ENCODE peak calls at places on chromosomes 11 and 22, in eight cellular contexts. K is prostate gland, Q is kidney, R is mesenchymal stem cell, J is GM23248, X is ovary, Z is heart right ventricle, E is cardiac muscle cell. C is an unnamed sample. For H3K4me1, the result is how much of the 10 kb centered on the place peaks cover.

GRCh38 chr11:122724520-122724919 is 69.0 kb downstream of the UBASH3B start:
- DNase-seq in K (no peak), Q (no peak), R (peak), J (peak), X (no peak), Z (no peak), E (peak), C (no peak)

GRCh38 chr11:35418847-35419712 is at the start of gene SLC1A2:
- DNase-seq in K (no peak), Q (no peak), R (peak), J (peak), X (no peak), Z (peak), E (peak), C (peak)

GRCh38 chr11:19018901-19019300 is 41.6 kb downstream of the MRGPRX2 start:
- DNase-seq in K (no peak), Q (no peak), R (no peak), J (no peak), X (no peak), Z (no peak), E (no peak), C (peak)

GRCh38 chr11:123518496-123519054 is 88.5 kb downstream of the GRAMD1B start:
- DNase-seq in K (no peak), Q (no peak), R (no peak), J (peak), X (no peak), Z (no peak), E (no peak), C (no peak)

GRCh38 chr11:19200410-19201201 is 1.2 kb downstream of the CSRP3 start:
- DNase-seq in K (no peak), Q (no peak), R (no peak), J (peak), X (no peak), Z (no peak), E (peak), C (no peak)

GRCh38 chr22:42635531-42635930 is 4.9 kb downstream of the ATP5MGL start:
- DNase-seq in K (no peak), Q (no peak), R (peak), J (peak), X (no peak), Z (peak), E (peak), C (no peak)

GRCh38 chr11:766106-766940 is 11.0 kb downstream of the GATD1 start:
- DNase-seq in K (no peak), Q (no peak), R (no peak), J (no peak), X (no peak), Z (no peak), E (no peak), C (no peak)

GRCh38 chr11:47466701-47467250 is 17.8 kb upstream of the RAPSN start:
- DNase-seq in K (no peak), Q (peak), R (no peak), J (peak), X (peak), Z (peak), E (peak), C (no peak)

GRCh38 chr11:20353829-20354434 is 9.6 kb upstream of the HTATIP2 start:
- DNase-seq in K (no peak), Q (no peak), R (peak), J (peak), X (no peak), Z (peak), E (peak), C (no peak)

GRCh38 chr11:3050386-3051325 is 6.6 kb downstream of the CARS1 start:
- DNase-seq in K (no peak), Q (peak), R (no peak), J (no peak), X (no peak), Z (no peak), E (no peak), C (no peak)

GRCh38 chr22:32655068-32655467 is 146.4 kb upstream of the TIMP3 start:
- DNase-seq in K (no peak), Q (no peak), R (no peak), J (no peak), X (no peak), Z (no peak), E (no peak), C (no peak)

GRCh38 chr11:17734418-17734911 is at the start of gene KCNC1:
- DNase-seq in K (no peak), Q (peak), R (peak), J (peak), X (peak), Z (no peak), E (peak), C (peak)

GRCh38 chr11:9039194-9039593 is 35.4 kb upstream of the NRIP3 start:
- DNase-seq in K (no peak), Q (no peak), R (peak), J (peak), X (no peak), Z (no peak), E (peak), C (no peak)

GRCh38 chr11:2402890-2403645 is 2.5 kb downstream of the TSSC4 start:
- DNase-seq in K (no peak), Q (no peak), R (no peak), J (no peak), X (peak), Z (no peak), E (no peak), C (no peak)

GRCh38 chr11:16512163-16512562 is 155.8 kb upstream of the SOX6 start:
- DNase-seq in K (no peak), Q (no peak), R (peak), J (no peak), X (no peak), Z (no peak), E (no peak), C (no peak)

GRCh38 chr11:35146074-35146521 is 7.1 kb downstream of the CD44 start:
- DNase-seq in K (no peak), Q (no peak), R (peak), J (peak), X (no peak), Z (no peak), E (no peak), C (no peak)

GRCh38 chr11:48307760-48308386 is 1.9 kb downstream of the OR4S1 start:
- DNase-seq in K (peak), Q (no peak), R (peak), J (peak), X (no peak), Z (peak), E (peak), C (peak)

GRCh38 chr11:77396911-77397310 is 77.0 kb downstream of the PAK1 start:
- DNase-seq in K (no peak), Q (no peak), R (no peak), J (no peak), X (no peak), Z (no peak), E (peak), C (no peak)

GRCh38 chr11:45180158-45180887 is 33.9 kb downstream of the PRDM11 start:
- DNase-seq in K (peak), Q (peak), R (peak), J (peak), X (peak), Z (no peak), E (peak), C (peak)

GRCh38 chr22:48151641-48152040 is 1389.2 kb downstream of the TBC1D22A start:
- DNase-seq in K (no peak), Q (no peak), R (no peak), J (no peak), X (no peak), Z (no peak), E (no peak), C (no peak)

GRCh38 chr11:102111011-102111786 is 952 bp downstream of the YAP1 start:
- DNase-seq in K (peak), Q (peak), R (peak), J (peak), X (peak), Z (peak), E (peak), C (peak)

GRCh38 chr11:50188040-50188439 is 155.4 kb downstream of the OR4C45 start:
- DNase-seq in K (no peak), Q (no peak), R (no peak), J (no peak), X (no peak), Z (no peak), E (no peak), C (no peak)

GRCh38 chr22:40203568-40203967 is 25.8 kb downstream of the TNRC6B start:
- DNase-seq in K (no peak), Q (no peak), R (no peak), J (peak), X (no peak), Z (no peak), E (no peak), C (no peak)

GRCh38 chr11:35618497-35619029 is 303 bp downstream of the FJX1 start:
- DNase-seq in K (no peak), Q (no peak), R (peak), J (peak), X (no peak), Z (peak), E (peak), C (peak)

GRCh38 chr11:68825603-68826002 is 16.1 kb downstream of the CPT1A start:
- DNase-seq in K (no peak), Q (peak), R (no peak), J (no peak), X (no peak), Z (no peak), E (no peak), C (no peak)

GRCh38 chr11:107247189-107247588 is 210.4 kb downstream of the CWF19L2 start:
- DNase-seq in K (no peak), Q (no peak), R (no peak), J (no peak), X (no peak), Z (no peak), E (no peak), C (no peak)
- H3K4me1 ChIP-seq in K (under half), Q (under half), R (under half), J (under half), X (under half), Z (under half), E (under half), C (under half)

DNA sequence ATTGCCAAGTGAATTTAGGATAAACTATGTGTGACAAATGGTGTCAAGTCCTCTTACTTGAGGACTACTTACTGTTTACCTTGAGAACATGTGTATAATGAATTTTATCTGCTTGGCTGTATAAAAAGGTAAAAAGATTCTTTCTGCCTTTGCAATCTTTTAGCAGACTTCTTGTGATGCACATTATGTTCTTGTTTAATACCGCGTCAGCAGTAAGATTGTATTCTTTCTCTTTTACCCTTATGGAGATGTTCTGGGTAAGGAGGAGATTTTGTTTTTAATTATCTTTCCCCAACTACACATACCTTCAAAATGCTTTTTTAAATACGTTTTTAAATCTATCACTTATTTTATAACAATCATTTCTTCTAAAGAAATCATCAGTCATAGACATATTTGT is 1166.4 kb upstream of the CNTN5 start:
- DNase-seq in K (no peak), Q (no peak), R (no peak), J (no peak), X (no peak), Z (no peak), E (no peak), C (no peak)
- H3K4me1 ChIP-seq in K (under half), Q (under half), R (under half), J (under half), X (under half), Z (under half), E (under half), C (under half)

DNA sequence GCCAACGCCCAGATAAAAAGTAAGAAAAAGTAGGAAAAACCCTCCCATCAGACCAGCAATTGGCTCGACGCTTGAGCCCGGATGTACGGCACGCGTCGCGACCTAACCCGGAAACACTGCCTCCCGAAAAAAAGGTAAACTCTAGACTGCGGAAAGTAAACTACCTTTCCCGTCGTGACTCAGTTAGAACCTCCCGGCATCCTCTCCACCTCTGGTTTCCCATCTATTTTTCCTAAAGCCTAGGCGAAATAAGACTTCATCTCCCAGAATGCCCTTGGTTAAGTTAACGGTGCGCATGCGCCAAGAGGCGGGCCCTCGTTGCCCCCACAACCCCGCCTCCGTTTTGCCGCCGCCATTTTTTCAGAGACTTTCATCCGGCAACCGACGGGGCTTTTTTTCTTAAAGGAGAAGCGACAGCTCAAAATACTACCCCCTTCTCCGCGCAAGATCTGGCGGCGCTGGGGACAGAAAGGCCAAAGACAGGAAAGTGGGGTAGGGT is 678 bp upstream of the ZFP91 start:
- DNase-seq in K (peak), Q (peak), R (peak), J (peak), X (peak), Z (peak), E (peak), C (peak)
- H3K4me1 ChIP-seq in K (under half), Q (under half), R (under half), J (under half), X (under half), Z (under half), E (under half), C (under half)

DNA sequence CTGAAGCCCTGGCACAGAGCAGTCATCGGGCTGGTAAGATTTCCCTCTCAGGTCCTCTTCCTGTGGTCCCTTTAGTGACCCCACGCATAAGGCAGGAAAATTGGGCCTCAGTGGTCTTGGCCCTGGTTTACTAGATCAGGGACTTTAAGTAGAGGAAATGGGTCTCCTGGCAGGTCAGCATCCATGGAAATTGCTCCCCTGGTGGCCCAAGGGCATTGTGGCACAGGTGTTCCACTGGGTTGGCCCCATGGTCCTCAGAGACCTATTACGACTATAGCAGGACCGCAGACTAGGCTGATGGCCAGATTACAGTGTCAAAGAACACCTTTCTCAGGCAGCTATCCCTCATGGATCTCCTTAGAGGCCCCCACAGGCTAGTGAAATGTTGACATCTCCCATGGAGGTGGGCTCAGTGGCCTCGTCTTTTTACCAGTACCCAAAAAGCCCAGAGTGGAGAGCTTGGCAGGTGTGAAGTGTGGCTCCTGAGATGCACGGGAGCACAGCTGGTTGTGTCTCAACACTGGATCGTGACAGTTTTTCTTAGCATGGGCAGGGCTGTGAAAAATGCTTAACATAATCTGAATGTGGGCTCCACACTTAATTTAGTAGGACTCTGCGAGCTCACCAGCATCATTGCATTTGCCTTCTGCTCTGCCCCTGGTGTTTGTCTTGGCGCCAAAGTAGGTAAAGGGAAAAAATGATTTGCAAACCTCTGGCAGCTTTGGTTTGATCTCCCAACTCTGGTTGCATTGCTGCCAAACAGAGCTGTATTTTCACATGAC is 74.2 kb downstream of the ZBTB16 start:
- DNase-seq in K (peak), Q (no peak), R (no peak), J (peak), X (no peak), Z (no peak), E (no peak), C (no peak)
- H3K4me1 ChIP-seq in K (under half), Q (under half), R (under half), J (under half), X (under half), Z (half or more), E (under half), C (under half)

DNA sequence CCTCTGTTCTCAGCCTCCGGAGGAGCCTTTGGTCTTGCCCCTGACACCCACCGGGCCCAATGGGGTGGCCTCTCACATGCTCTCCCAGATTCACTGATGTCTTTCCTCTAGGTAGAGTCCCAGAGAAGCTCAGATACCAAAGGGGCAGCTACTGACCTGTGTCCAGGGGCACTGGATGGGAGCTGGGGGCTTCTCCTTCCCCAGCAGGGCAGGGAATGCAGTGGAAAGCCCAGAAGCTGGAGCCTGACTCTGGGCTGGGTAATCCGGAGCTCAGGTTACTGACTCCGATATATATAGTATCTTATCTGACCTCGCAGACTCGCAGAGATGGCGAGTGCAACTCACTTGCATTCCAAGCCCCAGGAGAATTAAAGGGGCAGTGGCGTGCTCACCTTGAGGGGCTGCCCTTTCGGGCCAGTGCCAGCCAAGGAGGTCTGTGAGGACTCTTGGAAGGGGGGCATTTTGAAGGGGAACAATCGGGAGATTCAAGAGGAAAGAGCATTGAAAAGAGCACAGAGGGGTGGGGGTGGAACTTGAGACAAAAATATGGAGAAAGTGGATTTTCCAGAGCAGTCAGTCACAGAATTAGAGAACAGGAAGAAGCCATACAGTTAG is 2.5 kb downstream of the USP2 start:
- DNase-seq in K (no peak), Q (peak), R (no peak), J (no peak), X (no peak), Z (no peak), E (no peak), C (no peak)
- H3K4me1 ChIP-seq in K (under half), Q (under half), R (under half), J (under half), X (under half), Z (under half), E (half or more), C (under half)

GRCh38 chr11:128903248-128904041 is 12.3 kb downstream of the KCNJ5 start:
- DNase-seq in K (no peak), Q (peak), R (no peak), J (peak), X (no peak), Z (no peak), E (no peak), C (no peak)

GRCh38 chr11:128904872-128905344 is 13.8 kb downstream of the KCNJ5 start:
- DNase-seq in K (peak), Q (no peak), R (peak), J (peak), X (no peak), Z (no peak), E (no peak), C (no peak)

GRCh38 chr11:128905345-128906184 is 14.4 kb downstream of the KCNJ5 start:
- DNase-seq in K (peak), Q (peak), R (peak), J (peak), X (peak), Z (no peak), E (peak), C (no peak)

GRCh38 chr11:128902515-128903066 is 11.4 kb downstream of the KCNJ5 start:
- DNase-seq in K (no peak), Q (peak), R (no peak), J (peak), X (no peak), Z (no peak), E (no peak), C (no peak)

GRCh38 chr11:128904303-128904871 is 13.2 kb downstream of the KCNJ5 start:
- DNase-seq in K (no peak), Q (peak), R (peak), J (peak), X (no peak), Z (no peak), E (no peak), C (no peak)
- H3K4me1 ChIP-seq in K (under half), Q (under half), R (under half), J (under half), X (under half), Z (under half), E (under half), C (under half)

DNA sequence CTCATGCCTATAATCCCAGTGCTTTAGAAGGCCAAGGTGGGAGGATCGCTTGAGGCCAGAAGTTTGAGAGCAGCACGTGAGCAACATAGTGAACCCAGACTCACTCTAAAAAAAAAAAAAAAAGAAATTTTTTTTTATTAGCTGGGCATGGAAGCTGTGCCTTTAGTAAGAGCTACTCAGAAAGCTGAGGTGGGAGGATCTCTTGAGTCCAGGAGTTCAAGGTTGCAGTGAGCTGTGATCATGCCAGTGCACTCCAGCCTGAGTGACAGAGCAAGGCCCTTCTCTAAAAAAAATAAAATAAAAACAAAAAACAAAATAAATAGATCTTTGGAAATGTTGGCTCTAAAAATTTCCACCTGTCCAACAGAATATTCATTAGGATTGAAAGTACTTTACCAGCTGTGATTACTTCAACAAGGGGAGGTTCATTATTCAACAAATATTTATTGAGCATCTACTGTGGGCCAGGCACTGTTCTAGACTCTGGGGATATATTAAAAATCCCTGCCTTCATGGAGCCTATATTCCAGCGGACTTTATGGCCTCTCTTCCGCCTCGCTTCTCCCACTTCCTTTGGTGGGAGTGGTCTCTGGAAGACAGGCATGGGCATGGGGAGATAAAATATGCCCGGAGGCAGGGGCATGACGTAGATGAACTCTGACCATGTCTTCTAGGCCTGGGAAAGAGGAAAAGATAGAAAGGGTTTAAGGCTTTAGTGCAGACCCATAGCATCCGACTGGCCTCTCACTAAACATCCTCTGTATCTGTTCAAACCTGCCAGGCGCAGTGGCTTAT is 47.9 kb downstream of the AHNAK start:
- DNase-seq in K (no peak), Q (no peak), R (no peak), J (no peak), X (no peak), Z (no peak), E (no peak), C (no peak)
- H3K4me1 ChIP-seq in K (under half), Q (under half), R (under half), J (under half), X (under half), Z (under half), E (under half), C (under half)